ENCODE peak calls at places on chromosomes 11 and 22, in seven cellular contexts. F is nephron progenitor cell; N is activated CD4-positive, CD25-positive, alpha-beta regulatory T cell treated with anti-CD3 and anti-CD28 coated beads, Interleukin-2, amount 50 U/mL, for 16 hours; H is AG09309; C is iris pigment epithelial cell; X is NCI-H2171; T is HCEC 1CT. I is an unnamed sample.

GRCh38 chr22:46684706-46685105 is 53.3 kb downstream of the CERK start:
- DNase-seq in H (no peak), T (no peak), N (no peak), X (peak), F (no peak), C (no peak), I (no peak)

GRCh38 chr11:77080643-77081210 is 14.0 kb downstream of the CAPN5 start:
- DNase-seq in H (no peak), F (no peak), X (no peak), T (peak), N (no peak), C (peak), I (no peak)

GRCh38 chr11:75170463-75171201 is 19.7 kb downstream of the SLCO2B1 start:
- DNase-seq in X (no peak), H (no peak), C (no peak), N (no peak), F (no peak), T (no peak), I (no peak)

GRCh38 chr22:30866811-30867271 is 101.7 kb downstream of the MORC2 start:
- DNase-seq in X (no peak), F (no peak), H (no peak), N (no peak), T (no peak), C (no peak), I (no peak)

GRCh38 chr22:17633217-17633997 is 4.9 kb upstream of the ATP6V1E1 start:
- DNase-seq in X (no peak), C (peak), F (no peak), H (peak), N (no peak), T (peak), I (no peak)

GRCh38 chr11:64400096-64400495 is 41.1 kb downstream of the RPS6KA4 start:
- DNase-seq in X (no peak), N (no peak), C (peak), H (no peak), F (no peak), T (peak), I (no peak)

GRCh38 chr11:132147464-132147863 is 777.0 kb downstream of the NTM start:
- DNase-seq in T (no peak), C (no peak), F (no peak), X (no peak), N (no peak), H (no peak), I (no peak)

GRCh38 chr11:117679464-117679863 is 117.6 kb downstream of the DSCAML1 start:
- DNase-seq in C (no peak), F (no peak), X (no peak), T (no peak), N (no peak), H (no peak), I (no peak)

GRCh38 chr11:110131386-110132123 is 38.4 kb downstream of the ZC3H12C start:
- DNase-seq in H (no peak), X (peak), F (no peak), T (no peak), N (no peak), C (no peak), I (no peak)

GRCh38 chr11:102794382-102794781 is 3.6 kb downstream of the MMP1 start:
- DNase-seq in N (no peak), X (no peak), C (peak), T (peak), H (no peak), F (peak), I (no peak)

GRCh38 chr11:92340839-92341238 is 116.2 kb downstream of the FAT3 start:
- DNase-seq in N (no peak), H (no peak), X (no peak), F (no peak), T (peak), C (no peak), I (no peak)

GRCh38 chr11:73429121-73429740 is 53.0 kb downstream of the RELT start:
- DNase-seq in C (peak), X (no peak), T (peak), H (no peak), N (no peak), F (no peak), I (no peak)

GRCh38 chr11:3147257-3147619 is 17.9 kb downstream of the OSBPL5 start:
- DNase-seq in H (no peak), T (no peak), N (no peak), C (no peak), X (no peak), F (no peak), I (no peak)

GRCh38 chr11:64500176-64501013 is 90.6 kb upstream of the SLC22A12 start:
- DNase-seq in X (no peak), F (no peak), T (no peak), H (no peak), N (no peak), C (no peak), I (peak)

GRCh38 chr11:64553554-64554201 is 37.3 kb upstream of the SLC22A12 start:
- DNase-seq in C (peak), F (peak), N (no peak), H (no peak), T (peak), X (no peak), I (no peak)

GRCh38 chr11:44529895-44530412 is 35.5 kb upstream of the CD82 start:
- DNase-seq in F (no peak), C (no peak), N (no peak), T (no peak), H (no peak), X (no peak), I (no peak)

GRCh38 chr11:121265586-121265985 is 27.0 kb upstream of the SC5D start:
- DNase-seq in C (no peak), X (no peak), N (no peak), T (no peak), F (no peak), H (no peak), I (no peak)